ENCODE peak calls at places on chromosomes 16 and 17, in eight cellular contexts. Q is AG10803, B is psoas muscle, E is endodermal cell, R is HL-60, U is mesendoderm, J is uterus, M is astrocyte of the cerebellum. Z is an unnamed sample.

GRCh38 chr16:77899416-77899815 is 111.1 kb downstream of the VAT1L start:
- DNase-seq in Q (peak; percentile 60), B (no peak), E (no peak), R (no peak), U (no peak), J (no peak), M (no peak), Z (no peak)

GRCh38 chr16:31476305-31477219 is 4.6 kb downstream of the TGFB1I1 start:
- DNase-seq in Q (no peak), B (peak; percentile 79), E (peak; percentile 95), R (peak; percentile 55), U (peak; percentile 78), J (peak; percentile 54), M (no peak), Z (no peak)

GRCh38 chr16:11612110-11612981 is 25.6 kb upstream of the LITAF start:
- DNase-seq in Q (no peak), B (no peak), E (peak; percentile 85), R (peak; percentile 97), U (peak; percentile 43), J (no peak), M (peak; percentile 15), Z (no peak)

GRCh38 chr16:84603115-84603816 is 14.6 kb downstream of the COTL1 start:
- DNase-seq in Q (peak; percentile 97), B (peak; percentile 93), E (no peak), R (peak; percentile 82), U (no peak), J (peak; percentile 93), M (peak; percentile 95), Z (peak; percentile 94)

GRCh38 chr17:46944931-46945330 is 22.0 kb downstream of the GOSR2 start:
- DNase-seq in Q (no peak), B (no peak), E (peak; percentile 55), R (no peak), U (no peak), J (no peak), M (no peak), Z (no peak)

GRCh38 chr16:81061307-81061640 is 15.8 kb downstream of the C16orf46 start:
- DNase-seq in Q (no peak), B (no peak), E (no peak), R (no peak), U (no peak), J (no peak), M (no peak), Z (no peak)

GRCh38 chr17:61528171-61528570 is 62.8 kb downstream of the NACA2 start:
- DNase-seq in Q (no peak), B (no peak), E (no peak), R (no peak), U (no peak), J (no peak), M (no peak), Z (no peak)

GRCh38 chr17:58228679-58229078 is 9.6 kb upstream of the MKS1 start:
- DNase-seq in Q (no peak), B (no peak), E (peak; percentile 81), R (no peak), U (peak; percentile 47), J (no peak), M (no peak), Z (no peak)

GRCh38 chr17:17398188-17398927 is 78.4 kb upstream of the MED9 start:
- DNase-seq in Q (peak; percentile 68), B (peak; percentile 87), E (no peak), R (no peak), U (no peak), J (no peak), M (no peak), Z (no peak)

GRCh38 chr17:83151442-83152220 is 72.2 kb downstream of the METRNL start:
- DNase-seq in Q (peak; percentile 64), B (no peak), E (peak; percentile 81), R (no peak), U (peak; percentile 57), J (no peak), M (peak; percentile 28), Z (no peak)

GRCh38 chr17:35749560-35750412 is 3.3 kb downstream of the GAS2L2 start:
- DNase-seq in Q (peak; percentile 46), B (no peak), E (peak; percentile 82), R (no peak), U (peak; percentile 40), J (no peak), M (no peak), Z (no peak)

GRCh38 chr17:7137182-7137943 is 22.7 kb upstream of the ASGR2 start:
- DNase-seq in Q (no peak), B (peak; percentile 53), E (no peak), R (no peak), U (no peak), J (no peak), M (no peak), Z (no peak)

GRCh38 chr17:7138800-7139381 is 24.3 kb upstream of the ASGR2 start:
- DNase-seq in Q (no peak), B (no peak), E (no peak), R (no peak), U (no peak), J (no peak), M (no peak), Z (no peak)

GRCh38 chr17:7133424-7133823 is 18.8 kb upstream of the ASGR2 start:
- DNase-seq in Q (no peak), B (no peak), E (peak; percentile 91), R (peak; percentile 57), U (peak; percentile 92), J (no peak), M (no peak), Z (no peak)

GRCh38 chr17:7133916-7134315 is 19.3 kb upstream of the ASGR2 start:
- DNase-seq in Q (no peak), B (no peak), E (peak; percentile 79), R (no peak), U (peak; percentile 27), J (no peak), M (no peak), Z (no peak)

DNA sequence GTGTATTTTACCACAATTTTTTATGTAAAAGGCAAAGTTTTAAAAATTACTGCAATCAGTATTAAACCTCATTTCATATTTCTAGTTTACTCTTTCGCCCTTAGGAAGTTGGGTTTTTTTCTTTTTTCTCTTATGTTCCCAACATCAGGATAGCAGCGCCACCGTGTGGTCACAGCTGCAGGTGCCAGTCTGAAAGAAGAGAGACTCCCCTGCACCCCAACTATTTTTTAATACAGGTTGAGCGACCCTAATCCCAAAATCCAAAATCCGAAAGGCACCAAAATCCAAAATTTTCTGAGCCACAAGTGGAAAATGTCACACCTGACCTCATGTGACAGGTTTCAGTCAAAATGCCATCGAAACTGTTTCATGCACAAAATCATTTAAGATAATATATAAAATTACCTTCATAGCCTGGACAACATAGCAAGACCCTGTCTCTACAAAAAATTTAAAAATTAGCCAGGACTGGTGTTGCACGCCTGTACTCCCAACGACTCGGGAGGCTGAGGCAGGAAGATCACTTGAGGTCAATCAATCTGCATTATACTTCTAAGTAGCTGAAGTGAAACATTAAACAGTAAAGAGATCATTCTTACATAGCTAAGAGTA is 21.8 kb upstream of the ASGR2 start:
- DNase-seq in Q (peak; percentile 66), B (peak; percentile 85), E (peak; percentile 91), R (no peak), U (peak; percentile 68), J (peak; percentile 68), M (peak; percentile 47), Z (peak; percentile 18)
- H3K4me3 ChIP-seq in Q (no peak overlapping the region), B (no peak overlapping the region), E (no peak overlapping the region), R (no peak overlapping the region), U (no peak overlapping the region), J (no peak overlapping the region), M (no peak overlapping the region), Z (no peak overlapping the region)

GRCh38 chr16:87465306-87465705 is 27.5 kb downstream of the ZCCHC14 start:
- DNase-seq in Q (peak; percentile 90), B (peak; percentile 93), E (no peak), R (peak; percentile 53), U (no peak), J (peak; percentile 80), M (peak; percentile 65), Z (peak; percentile 60)

GRCh38 chr16:87461466-87461975 is 31.3 kb downstream of the ZCCHC14 start:
- DNase-seq in Q (no peak), B (peak; percentile 59), E (peak; percentile 98), R (no peak), U (peak; percentile 98), J (peak; percentile 40), M (no peak), Z (no peak)

GRCh38 chr16:87464691-87465300 is 28.0 kb downstream of the ZCCHC14 start:
- DNase-seq in Q (peak; percentile 91), B (peak; percentile 77), E (no peak), R (peak; percentile 78), U (no peak), J (peak; percentile 80), M (peak; percentile 74), Z (peak; percentile 77)

GRCh38 chr16:87466975-87467501 is 25.8 kb downstream of the ZCCHC14 start:
- DNase-seq in Q (no peak), B (no peak), E (no peak), R (no peak), U (no peak), J (no peak), M (no peak), Z (no peak)

GRCh38 chr16:87463722-87464690 is 28.8 kb downstream of the ZCCHC14 start:
- DNase-seq in Q (peak; percentile 74), B (no peak), E (no peak), R (peak; percentile 21), U (no peak), J (no peak), M (peak; percentile 36), Z (peak; percentile 39)
- H3K4me3 ChIP-seq in Q (peak overlapping the region; percentile 48), B (peak overlapping the region; percentile 52), E (no peak overlapping the region), R (no peak overlapping the region), U (no peak overlapping the region), J (no peak overlapping the region), M (no peak overlapping the region), Z (no peak overlapping the region)

DNA sequence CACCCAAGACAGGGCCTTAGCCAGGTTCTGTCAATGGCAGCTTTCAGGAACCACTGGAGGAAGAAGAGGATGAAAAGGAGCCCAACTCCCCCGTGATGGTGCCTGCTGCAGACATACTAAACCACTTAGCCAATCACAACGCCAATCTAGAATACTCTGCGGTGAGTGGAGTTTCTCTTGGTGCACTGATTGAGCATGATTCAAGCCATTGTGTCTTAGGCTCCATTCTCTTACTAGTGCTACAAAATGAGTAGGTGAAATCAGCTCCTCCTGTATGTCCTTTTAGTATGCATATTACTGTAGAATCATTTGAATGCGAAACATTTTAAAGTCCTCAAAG is 1.4 kb downstream of the SETD6 start:
- DNase-seq in Q (no peak), B (no peak), E (no peak), R (no peak), U (no peak), J (no peak), M (no peak), Z (no peak)
- H3K4me3 ChIP-seq in Q (no peak overlapping the region), B (peak overlapping the region; percentile 88), E (peak overlapping the region; percentile 73), R (peak overlapping the region; percentile 91), U (no peak overlapping the region), J (no peak overlapping the region), M (no peak overlapping the region), Z (no peak overlapping the region)

DNA sequence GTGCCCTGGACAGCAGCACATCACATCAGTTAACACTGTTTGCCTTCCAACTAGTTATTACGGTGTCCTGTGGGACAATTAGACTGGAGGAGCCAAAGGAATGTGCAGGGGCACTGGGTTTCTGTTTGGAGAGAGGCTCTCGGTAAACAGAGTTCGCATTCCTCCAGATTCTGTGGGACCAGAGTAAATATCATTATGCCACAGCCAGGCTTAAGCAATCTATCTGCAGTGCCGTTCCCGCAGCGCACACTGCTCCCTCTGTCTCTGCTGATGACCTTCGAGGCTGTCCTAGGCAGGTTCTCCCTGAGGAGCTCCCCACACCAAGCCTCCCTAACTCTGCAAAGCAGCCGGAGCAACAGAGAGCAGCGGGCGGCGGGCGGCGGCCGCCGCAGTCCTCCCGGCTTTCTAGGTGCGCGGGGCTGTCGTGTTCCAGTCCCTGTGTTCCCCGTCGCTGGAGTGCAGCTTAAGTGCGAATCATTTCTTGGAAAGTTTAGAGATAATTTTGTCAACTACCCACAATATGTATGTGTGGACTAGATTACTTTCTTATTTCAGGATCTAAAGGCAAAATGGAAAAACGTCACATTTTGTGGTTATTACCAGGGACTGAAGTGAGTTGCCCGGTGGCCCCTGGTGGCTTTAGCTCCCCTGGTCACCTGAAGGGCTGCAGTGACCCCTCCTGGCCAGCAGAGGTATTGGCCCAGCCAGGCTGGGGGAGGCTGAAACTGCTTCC is 43.3 kb downstream of the PGS1 start:
- DNase-seq in Q (peak; percentile 67), B (peak; percentile 85), E (peak; percentile 97), R (peak; percentile 62), U (peak; percentile 84), J (peak; percentile 68), M (no peak), Z (no peak)
- H3K4me3 ChIP-seq in Q (no peak overlapping the region), B (no peak overlapping the region), E (no peak overlapping the region), R (no peak overlapping the region), U (no peak overlapping the region), J (no peak overlapping the region), M (no peak overlapping the region), Z (no peak overlapping the region)

Z was measured in skeletal muscle cell.